ENCODE peak calls at places on chromosome 13, in six cellular contexts. P is CD8-positive, alpha-beta T cell; J is uterus; Q is neural progenitor cell; O is hepatocyte; Z is body of pancreas. N is an unnamed sample.

GRCh38 chr13:21435710-21436151 is 23.4 kb downstream of the ZDHHC20 start:
- DNase-seq in O (peak; percentile 53), P (peak; percentile 61), Q (no peak), J (peak; percentile 51), Z (peak; percentile 45), N (no peak)

GRCh38 chr13:64540468-64540867 is 2689.7 kb downstream of the PCDH9 start:
- DNase-seq in J (no peak), Q (no peak), Z (no peak), P (no peak), O (no peak), N (no peak)

GRCh38 chr13:77698211-77699058 is 948 bp downstream of the SLAIN1 start:
- DNase-seq in Q (peak; percentile 73), P (peak; percentile 66), J (peak; percentile 16), Z (peak; percentile 42), O (peak; percentile 59), N (peak; percentile 36)

GRCh38 chr13:31797154-31797775 is 57.9 kb downstream of the RXFP2 start:
- DNase-seq in P (no peak), J (no peak), Z (no peak), Q (peak; percentile 36), O (peak; percentile 57), N (no peak)

GRCh38 chr13:37531054-37531453 is 67.5 kb downstream of the POSTN start:
- DNase-seq in O (no peak), Z (no peak), J (no peak), P (no peak), Q (no peak), N (no peak)

GRCh38 chr13:96052655-96053002 is 572 bp downstream of the UGGT2 start:
- DNase-seq in Q (no peak), J (no peak), P (no peak), O (peak; percentile 70), Z (no peak), N (no peak)

GRCh38 chr13:41139296-41139966 is 6.8 kb upstream of the KBTBD6 start:
- DNase-seq in J (no peak), P (no peak), O (no peak), Q (no peak), Z (no peak), N (no peak)

GRCh38 chr13:33644607-33645543 is 173.1 kb upstream of the RFC3 start:
- DNase-seq in Z (no peak), Q (no peak), P (no peak), J (peak; percentile 46), O (no peak), N (no peak)

GRCh38 chr13:98141938-98142426 is 912 bp upstream of the FARP1 start:
- DNase-seq in P (no peak), O (peak; percentile 50), J (no peak), Q (peak; percentile 69), Z (peak; percentile 51), N (no peak)

GRCh38 chr13:81275666-81276258 is 934.8 kb upstream of the SPRY2 start:
- DNase-seq in J (no peak), P (no peak), Z (no peak), O (no peak), Q (no peak), N (no peak)

GRCh38 chr13:29503041-29503837 is 92.2 kb downstream of the SLC7A1 start:
- DNase-seq in Z (no peak), Q (peak; percentile 58), P (no peak), O (peak; percentile 38), J (no peak), N (no peak)

GRCh38 chr13:52782486-52783448 is 43.1 kb upstream of the CNMD start:
- DNase-seq in Z (no peak), J (no peak), O (no peak), P (no peak), Q (no peak), N (no peak)

GRCh38 chr13:43787998-43788397 is 1.2 kb upstream of the ENOX1 start:
- DNase-seq in J (peak; percentile 27), Z (no peak), O (no peak), Q (peak; percentile 42), P (no peak), N (no peak)

GRCh38 chr13:51728275-51728673 is 75.7 kb downstream of the DHRS12 start:
- DNase-seq in Q (no peak), J (no peak), P (no peak), O (no peak), Z (no peak), N (no peak)

GRCh38 chr13:51730927-51731326 is 73.0 kb downstream of the DHRS12 start:
- DNase-seq in O (no peak), Z (no peak), P (no peak), Q (no peak), J (no peak), N (no peak)

GRCh38 chr13:51731759-51732158 is 72.2 kb downstream of the DHRS12 start:
- DNase-seq in O (no peak), Q (no peak), J (no peak), P (no peak), Z (no peak), N (no peak)

GRCh38 chr13:51728972-51729371 is 75.0 kb downstream of the DHRS12 start:
- DNase-seq in O (no peak), Z (no peak), P (no peak), J (no peak), Q (no peak), N (no peak)

GRCh38 chr13:51729853-51730553 is 74.0 kb downstream of the DHRS12 start:
- DNase-seq in Q (no peak), Z (no peak), O (peak; percentile 78), P (no peak), J (peak; percentile 75), N (no peak)
- H3K4me3 ChIP-seq in Q (no peak overlapping the region), Z (no peak overlapping the region), O (no peak overlapping the region), P (no peak overlapping the region), J (no peak overlapping the region), N (no peak overlapping the region)

GRCh38 chr13:110348309-110348625 is 41.2 kb downstream of the COL4A2 start:
- DNase-seq in Z (no peak), Q (no peak), J (no peak), P (no peak), O (no peak), N (no peak)
- H3K4me3 ChIP-seq in Z (no peak overlapping the region), Q (no peak overlapping the region), J (no peak overlapping the region), P (no peak overlapping the region), O (no peak overlapping the region), N (no peak overlapping the region)

GRCh38 chr13:76438050-76438449 is 448.2 kb downstream of the KCTD12 start:
- DNase-seq in J (no peak), Q (no peak), P (no peak), Z (no peak), O (no peak), N (no peak)

DNA sequence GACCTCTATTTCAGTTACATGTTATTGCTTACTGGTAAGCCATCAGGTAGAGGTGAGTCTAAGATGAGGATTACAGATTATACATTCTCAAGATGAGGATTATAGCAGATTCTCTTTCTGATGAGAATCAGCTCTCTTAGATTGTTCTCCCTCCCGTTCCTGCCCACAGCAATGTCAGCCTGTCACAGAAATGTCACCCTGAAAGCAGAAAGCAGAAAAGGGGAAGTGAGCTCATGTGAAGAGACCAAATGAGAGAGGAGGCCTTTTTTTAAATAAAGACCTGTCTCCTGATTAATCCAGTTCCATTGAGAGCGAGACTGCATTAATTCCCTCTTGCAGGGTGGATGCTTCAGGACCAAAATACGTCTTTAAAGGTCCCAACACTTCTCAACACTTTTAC is 445.6 kb downstream of the KCTD12 start:
- DNase-seq in Q (no peak), O (no peak), Z (no peak), J (no peak), P (no peak), N (no peak)
- H3K4me3 ChIP-seq in Q (no peak overlapping the region), O (no peak overlapping the region), Z (no peak overlapping the region), J (no peak overlapping the region), P (no peak overlapping the region), N (no peak overlapping the region)

GRCh38 chr13:114129649-114130062 is 2.8 kb downstream of the RASA3 start:
- DNase-seq in O (no peak), P (no peak), Q (no peak), J (no peak), Z (no peak), N (peak; percentile 73)
- H3K4me3 ChIP-seq in O (no peak overlapping the region), P (peak overlapping the region; percentile 96), Q (no peak overlapping the region), J (no peak overlapping the region), Z (no peak overlapping the region), N (peak overlapping the region; percentile 82)

DNA sequence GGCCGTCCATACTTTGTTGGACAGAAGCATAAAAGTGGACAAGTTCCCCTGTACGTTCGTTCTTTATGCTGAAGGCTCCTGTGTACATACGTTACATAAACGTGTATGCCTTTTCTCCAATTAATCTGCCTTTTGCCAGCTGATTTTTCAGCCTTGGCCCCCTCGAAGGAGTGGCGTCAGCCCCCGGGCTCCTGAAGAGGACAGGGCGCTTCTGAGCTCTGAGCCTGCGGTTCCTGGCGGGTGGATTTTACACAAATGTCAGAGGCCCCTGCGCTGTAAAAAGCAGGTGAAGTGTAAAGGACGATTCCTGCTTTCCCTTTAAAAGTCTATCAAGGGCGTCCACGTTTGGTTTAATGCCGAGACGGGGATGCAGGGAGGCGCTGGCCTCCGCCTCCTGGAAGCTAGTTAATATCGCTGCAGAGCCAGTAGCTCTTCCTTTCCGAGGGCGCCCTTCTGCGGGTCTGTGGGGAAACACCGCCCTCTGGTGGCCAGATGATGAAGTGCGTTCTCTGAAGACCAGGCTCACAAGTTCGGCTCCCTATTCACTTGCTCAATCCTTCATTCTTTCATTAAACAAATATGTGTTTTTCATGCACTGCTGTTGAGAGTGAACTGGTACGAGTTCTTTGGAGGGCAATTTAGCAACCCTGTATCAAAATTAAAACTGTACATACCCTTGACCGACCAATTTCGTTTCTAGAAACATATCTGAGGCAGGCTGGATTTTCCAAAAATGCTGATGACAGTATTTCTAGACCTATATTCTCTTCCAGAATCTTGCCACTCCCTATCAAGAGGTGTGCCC is 62.0 kb downstream of the GPR12 start:
- DNase-seq in O (peak; percentile 87), P (peak; percentile 90), J (peak; percentile 81), Q (peak; percentile 86), Z (peak; percentile 84), N (peak; percentile 72)
- H3K4me3 ChIP-seq in O (no peak overlapping the region), P (no peak overlapping the region), J (peak overlapping the region; percentile 19), Q (no peak overlapping the region), Z (no peak overlapping the region), N (no peak overlapping the region)

GRCh38 chr13:111215081-111216047 is 100.3 kb downstream of the ARHGEF7 start:
- DNase-seq in Q (peak; percentile 65), Z (no peak), O (no peak), P (no peak), J (no peak), N (no peak)
- H3K4me3 ChIP-seq in Q (peak overlapping the region; percentile 22), Z (no peak overlapping the region), O (no peak overlapping the region), P (no peak overlapping the region), J (no peak overlapping the region), N (no peak overlapping the region)

GRCh38 chr13:51488212-51488611 is 35.4 kb upstream of the INTS6 start:
- DNase-seq in Z (no peak), J (no peak), P (no peak), O (no peak), Q (no peak), N (no peak)
- H3K4me3 ChIP-seq in Z (no peak overlapping the region), J (no peak overlapping the region), P (no peak overlapping the region), O (no peak overlapping the region), Q (no peak overlapping the region), N (no peak overlapping the region)

GRCh38 chr13:25286969-25287961 is at the start of gene MTMR6:
- DNase-seq in O (peak; percentile 94), Z (peak; percentile 92), P (peak; percentile 98), J (peak; percentile 90), Q (peak; percentile 92), N (peak; percentile 82)
- H3K4me3 ChIP-seq in O (peak within 1 kb of the TSS; percentile 37), Z (peak within 1 kb of the TSS; percentile 90), P (peak within 1 kb of the TSS; percentile 83), J (peak within 1 kb of the TSS; percentile 68), Q (peak within 1 kb of the TSS; percentile 72), N (peak within 1 kb of the TSS; percentile 62)